ENCODE peak calls at places on chromosomes 7 and 10, in five cellular contexts. M is HL-60, Y is small intestine, W is iPS DF 6.9, Z is Daoy. N is an unnamed sample.

GRCh38 chr7:74586258-74587200 is 71.0 kb upstream of the GTF2I start:
- DNase-seq in M (no peak), Y (no peak), W (no peak), Z (peak), N (peak)

GRCh38 chr7:79137942-79138341 is 315.5 kb downstream of the MAGI2 start:
- DNase-seq in M (no peak), Y (no peak), W (no peak), Z (no peak), N (peak)

GRCh38 chr7:150800576-150801241 is at the start of gene TMEM176A:
- DNase-seq in M (no peak), Y (peak), W (no peak), Z (no peak), N (no peak)

GRCh38 chr7:1815051-1815481 is 145.0 kb downstream of the ELFN1 start:
- DNase-seq in M (no peak), Y (no peak), W (no peak), Z (no peak), N (no peak)

GRCh38 chr7:105773030-105773460 is 103.4 kb downstream of the ATXN7L1 start:
- DNase-seq in M (no peak), Y (no peak), W (no peak), Z (no peak), N (no peak)

GRCh38 chr7:16753932-16754571 is 497 bp downstream of the TSPAN13 start:
- DNase-seq in M (peak), Y (peak), W (no peak), Z (peak), N (peak)

GRCh38 chr7:36682102-36682501 is 42.2 kb downstream of the AOAH start:
- DNase-seq in M (no peak), Y (no peak), W (no peak), Z (no peak), N (no peak)

GRCh38 chr7:132677941-132678340 is 101.7 kb upstream of the PLXNA4 start:
- DNase-seq in M (no peak), Y (no peak), W (no peak), Z (peak), N (no peak)

GRCh38 chr7:26101471-26102151 is 50.4 kb upstream of the NFE2L3 start:
- DNase-seq in M (no peak), Y (peak), W (no peak), Z (no peak), N (no peak)

GRCh38 chr7:113657603-113658002 is 261.2 kb downstream of the PPP1R3A start:
- DNase-seq in M (no peak), Y (no peak), W (no peak), Z (no peak), N (no peak)

GRCh38 chr7:150740053-150740452 is 2.8 kb downstream of the GIMAP5 start:
- DNase-seq in M (peak), Y (no peak), W (no peak), Z (no peak), N (no peak)

GRCh38 chr7:95608344-95609173 is 12.2 kb upstream of the PDK4 start:
- DNase-seq in M (peak), Y (peak), W (peak), Z (peak), N (peak)

GRCh38 chr7:130887182-130888016 is 153.4 kb upstream of the KLF14 start:
- DNase-seq in M (no peak), Y (no peak), W (no peak), Z (peak), N (peak)

GRCh38 chr7:2928613-2929311 is 84.7 kb upstream of the GNA12 start:
- DNase-seq in M (no peak), Y (peak), W (no peak), Z (no peak), N (no peak)

GRCh38 chr10:9792181-9792580 is 1225.5 kb upstream of the CELF2 start:
- DNase-seq in M (no peak), Y (no peak), W (no peak), Z (peak), N (peak)

GRCh38 chr7:40348126-40348728 is 213.4 kb downstream of the SUGCT start:
- DNase-seq in M (no peak), Y (no peak), W (no peak), Z (peak), N (no peak)

GRCh38 chr7:150944066-150945042 is 33.8 kb downstream of the KCNH2 start:
- DNase-seq in M (no peak), Y (no peak), W (no peak), Z (no peak), N (no peak)

GRCh38 chr10:60006046-60006445 is 99.7 kb upstream of the CCDC6 start:
- DNase-seq in M (no peak), Y (no peak), W (no peak), Z (peak), N (peak)

GRCh38 chr7:55172161-55172560 is 153.3 kb downstream of the EGFR start:
- DNase-seq in M (no peak), Y (no peak), W (no peak), Z (no peak), N (peak)

GRCh38 chr7:100706672-100707311 is 871 bp downstream of the POP7 start:
- DNase-seq in M (no peak), Y (no peak), W (no peak), Z (no peak), N (no peak)

GRCh38 chr7:95585426-95585789 is 10.9 kb downstream of the PDK4 start:
- DNase-seq in M (no peak), Y (no peak), W (no peak), Z (no peak), N (no peak)

GRCh38 chr10:4067552-4068254 is 282.7 kb upstream of the KLF6 start:
- DNase-seq in M (no peak), Y (peak), W (no peak), Z (peak), N (no peak)

GRCh38 chr10:109988231-109988630 is 19.6 kb upstream of the ADD3 start:
- DNase-seq in M (no peak), Y (no peak), W (no peak), Z (no peak), N (no peak)

GRCh38 chr10:49632406-49633317 is 18.8 kb downstream of the CHAT start:
- DNase-seq in M (no peak), Y (no peak), W (no peak), Z (peak), N (peak)

GRCh38 chr10:3014968-3015367 is 52.4 kb upstream of the PFKP start:
- DNase-seq in M (no peak), Y (peak), W (no peak), Z (no peak), N (no peak)

GRCh38 chr7:40047661-40048060 is 86.8 kb downstream of the MPLKIP start:
- DNase-seq in M (no peak), Y (peak), W (no peak), Z (no peak), N (no peak)

GRCh38 chr7:21566094-21566493 is 23.3 kb downstream of the DNAH11 start:
- DNase-seq in M (no peak), Y (peak), W (no peak), Z (no peak), N (no peak)

GRCh38 chr7:926061-927030 is 28.1 kb downstream of the ADAP1 start:
- DNase-seq in M (no peak), Y (peak), W (no peak), Z (no peak), N (no peak)

GRCh38 chr10:38159007-38159406 is 64.9 kb downstream of the ZNF37A start:
- DNase-seq in M (no peak), Y (no peak), W (no peak), Z (no peak), N (peak)

GRCh38 chr10:28677889-28678686 is 767 bp downstream of the BAMBI start:
- DNase-seq in M (no peak), Y (no peak), W (no peak), Z (peak), N (peak)

GRCh38 chr7:38413784-38414183 is 140.3 kb upstream of the TARP start:
- DNase-seq in M (no peak), Y (no peak), W (no peak), Z (no peak), N (no peak)

GRCh38 chr7:81598951-81599350 is 170.9 kb downstream of the HGF start:
- DNase-seq in M (no peak), Y (no peak), W (no peak), Z (no peak), N (no peak)